ENCODE peak calls at places on chromosomes 4 and X, in four cellular contexts. F is K562, T is HepG2, D is GM12878. H is an unnamed sample.

GRCh38 chrX:123959281-123960063 is 2.0 kb upstream of the STAG2 start:
- DNase-seq in F (peak; percentile 37), T (no peak), D (no peak), H (peak; percentile 21)

GRCh38 chr4:145427221-145427620 is 54.4 kb upstream of the SMAD1 start:
- DNase-seq in F (no peak), T (no peak), D (no peak), H (no peak)

GRCh38 chr4:141645611-141646340 is 9.4 kb downstream of the IL15 start:
- DNase-seq in F (no peak), T (no peak), D (no peak), H (no peak)

GRCh38 chr4:18075823-18076433 is 54.4 kb upstream of the LCORL start:
- DNase-seq in F (peak; percentile 48), T (peak; percentile 56), D (no peak), H (peak; percentile 54)

GRCh38 chrX:126509917-126510316 is 42.7 kb downstream of the DCAF12L1 start:
- DNase-seq in F (no peak), T (no peak), D (no peak), H (no peak)

GRCh38 chrX:77556276-77556675 is 109.1 kb downstream of the FGF16 start:
- DNase-seq in F (no peak), T (no peak), D (no peak), H (no peak)

GRCh38 chrX:21806691-21807090 is 32.7 kb upstream of the MBTPS2 start:
- DNase-seq in F (no peak), T (no peak), D (no peak), H (no peak)

GRCh38 chr4:4386296-4386735 is 586 bp upstream of the NSG1 start:
- DNase-seq in F (no peak), T (no peak), D (no peak), H (peak; percentile 30)

GRCh38 chr4:99087887-99088484 is 602 bp downstream of the ADH5 start:
- DNase-seq in F (peak; percentile 34), T (peak; percentile 48), D (no peak), H (peak; percentile 12)

GRCh38 chr4:153111426-153112070 is 92.7 kb upstream of the TRIM2 start:
- DNase-seq in F (no peak), T (no peak), D (no peak), H (no peak)

GRCh38 chr4:176149680-176150079 is 45.7 kb downstream of the SPATA4 start:
- DNase-seq in F (no peak), T (no peak), D (no peak), H (no peak)

GRCh38 chrX:13646154-13646549 is 6.8 kb upstream of the TCEANC start:
- DNase-seq in F (peak; percentile 37), T (peak; percentile 30), D (no peak), H (peak; percentile 63)

GRCh38 chr4:113759696-113760093 is 1.8 kb downstream of the CAMK2D start:
- DNase-seq in F (no peak), T (no peak), D (no peak), H (no peak)

GRCh38 chr4:119626943-119627266 is 1.7 kb downstream of the PDE5A start:
- DNase-seq in F (no peak), T (no peak), D (no peak), H (no peak)

GRCh38 chrX:24767557-24767956 is 73.8 kb downstream of the POLA1 start:
- DNase-seq in F (no peak), T (no peak), D (no peak), H (no peak)

GRCh38 chrX:6293716-6294115 is 65.0 kb upstream of the NLGN4X start:
- DNase-seq in F (no peak), T (no peak), D (no peak), H (no peak)

GRCh38 chr4:92304636-92305035 is 870 bp downstream of the GRID2 start:
- DNase-seq in F (no peak), T (no peak), D (no peak), H (peak; percentile 24)

GRCh38 chrX:2610246-2611170 is 80.6 kb upstream of the CD99 start:
- DNase-seq in F (no peak), T (no peak), D (no peak), H (no peak)

DNA sequence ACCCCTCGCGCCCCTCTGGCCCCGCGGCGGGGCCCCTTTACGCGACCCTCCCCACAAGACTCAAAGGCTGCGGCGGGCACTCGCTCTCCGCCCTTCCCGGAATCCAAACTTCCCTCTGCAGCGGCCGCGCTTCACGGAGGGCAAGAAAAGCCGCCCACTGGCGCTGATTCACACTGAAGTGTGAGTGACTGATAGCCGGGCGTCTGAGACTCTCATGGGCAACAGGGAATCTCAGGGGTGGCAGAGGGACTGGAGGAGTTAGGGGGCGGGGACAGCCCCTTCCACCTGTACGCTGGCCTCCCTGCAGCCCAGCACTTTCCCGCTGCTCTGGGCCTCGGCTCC is 664 bp downstream of the SH3BP2 start:
- DNase-seq in F (no peak), T (no peak), D (no peak), H (peak; percentile 27)
- TF ChIP-seq TCF7 in F (no peak), T (no peak), D (no peak), H (no peak)

GRCh38 chrX:67607436-67607835 is 63.6 kb downstream of the AR start:
- DNase-seq in F (no peak), T (no peak), D (no peak), H (no peak)
- TF ChIP-seq ETV6 in F (no peak), T (no peak), D (no peak), H (no peak)

GRCh38 chr4:107147864-107148263 is 111.8 kb upstream of the DKK2 start:
- DNase-seq in F (no peak), T (no peak), D (no peak), H (no peak)
- TF ChIP-seq CREM in F (no peak), T (no peak), D (no peak), H (no peak)

GRCh38 chrX:132217203-132218073 is 1.8 kb downstream of the RAP2C start:
- DNase-seq in F (peak; percentile 87), T (peak; percentile 77), D (peak; percentile 57), H (peak; percentile 58)
- TF ChIP-seq TCF7 in F (no peak), T (no peak), D (no peak), H (no peak)

DNA sequence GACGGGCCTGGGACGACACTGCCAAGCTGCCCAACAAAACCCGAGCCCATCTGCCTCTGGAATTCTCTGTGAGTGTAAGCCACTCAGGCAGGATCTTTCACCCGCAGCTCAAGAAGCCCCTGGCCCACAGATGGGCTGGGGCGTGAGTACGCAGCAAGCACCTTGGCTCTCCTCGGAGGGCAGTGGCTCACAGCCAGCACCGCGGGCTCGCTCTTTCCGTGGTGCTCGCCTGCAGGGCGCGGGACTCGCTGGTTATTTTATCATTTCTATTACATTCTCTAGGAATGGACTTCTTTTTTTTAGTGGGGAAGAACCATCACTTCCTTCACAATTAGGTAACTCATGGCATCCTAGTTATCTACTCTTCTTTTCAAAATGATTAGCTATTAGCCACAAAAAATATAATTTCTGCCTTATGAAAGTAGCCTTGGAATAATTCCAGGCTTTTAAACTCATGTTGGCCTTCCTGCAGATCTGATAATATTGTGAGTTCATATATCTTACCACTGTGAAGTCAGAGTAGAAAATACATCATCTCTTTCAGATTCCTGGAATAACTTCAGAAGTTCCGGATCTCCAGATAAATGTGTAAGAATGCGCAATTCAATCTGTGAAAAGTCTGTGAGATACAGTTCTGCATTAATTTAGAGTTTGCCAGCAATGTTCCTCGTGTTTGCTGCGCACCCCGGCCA is 68.6 kb downstream of the NAT8L start:
- DNase-seq in F (no peak), T (no peak), D (no peak), H (no peak)
- TF ChIP-seq ETV6 in F (no peak), T (no peak), D (no peak), H (no peak)

DNA sequence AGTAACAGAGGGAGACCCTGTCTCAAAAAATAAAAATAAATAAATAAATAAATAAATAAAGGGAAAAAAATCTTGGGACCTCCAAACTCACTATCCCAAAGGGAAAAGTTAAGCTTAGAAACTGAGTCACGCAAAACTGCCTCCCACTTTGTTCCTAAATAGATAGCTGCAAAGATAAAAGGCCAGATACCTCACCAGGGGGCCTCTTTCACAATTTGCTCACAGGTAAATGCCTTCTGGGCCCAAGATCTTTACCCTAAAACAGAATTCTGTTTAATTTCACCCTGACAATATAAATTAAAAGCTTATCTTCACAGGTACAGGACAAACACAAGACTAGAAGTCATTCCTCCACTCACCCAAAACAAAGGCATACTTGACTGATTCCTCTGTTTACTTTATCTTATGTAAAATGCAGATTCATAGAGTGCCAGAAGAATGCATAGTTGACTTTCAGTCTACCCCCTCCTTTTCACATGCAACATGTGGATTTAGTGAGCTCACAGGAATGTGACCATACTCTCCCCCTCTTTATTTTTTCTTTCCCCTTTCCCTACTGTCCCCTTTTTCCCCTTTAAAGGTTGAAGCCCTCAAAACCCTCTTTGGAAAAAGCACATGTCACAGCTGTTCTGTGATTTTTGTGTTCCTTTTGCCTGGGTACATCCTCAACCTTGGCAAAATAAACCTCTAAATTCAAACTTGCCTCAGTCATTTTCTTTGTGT is 23.4 kb downstream of the ELF2 start:
- DNase-seq in F (no peak), T (peak; percentile 86), D (no peak), H (no peak)
- TF ChIP-seq CREM in F (no peak), T (peak; percentile 12), D (no peak), H (no peak)